ENCODE peak calls at places on chromosomes 16 and 17, in seven cellular contexts. C, O, V, Z, H, T and J are unnamed samples.

GRCh38 chr17:73291260-73291801 is 20.5 kb downstream of the CDC42EP4 start:
- DNase-seq in V (peak; percentile 86), H (no peak), T (peak; percentile 54), Z (peak; percentile 25), C (no peak), O (no peak), J (peak; percentile 87)

GRCh38 chr16:85462405-85463227 is 150.5 kb upstream of the GSE1 start:
- DNase-seq in C (peak; percentile 57), H (no peak), O (peak; percentile 49), V (no peak), Z (no peak), T (peak; percentile 21), J (peak; percentile 41)

GRCh38 chr17:61466246-61466645 is 14.0 kb downstream of the TBX4 start:
- DNase-seq in Z (peak; percentile 23), H (no peak), O (no peak), C (no peak), V (no peak), T (no peak), J (no peak)

GRCh38 chr16:17685445-17685844 is 214.7 kb upstream of the XYLT1 start:
- DNase-seq in T (no peak), O (no peak), V (no peak), Z (no peak), H (no peak), C (no peak), J (no peak)

GRCh38 chr17:37450090-37450489 is 39.6 kb upstream of the DUSP14 start:
- DNase-seq in Z (no peak), H (no peak), T (peak; percentile 61), C (no peak), O (no peak), V (peak; percentile 18), J (no peak)

GRCh38 chr16:1633310-1633709 is 21.1 kb downstream of the CRAMP1 start:
- DNase-seq in V (no peak), O (no peak), T (no peak), C (no peak), H (no peak), Z (no peak), J (no peak)

GRCh38 chr17:47694818-47695663 is 1.1 kb downstream of the TBKBP1 start:
- DNase-seq in Z (peak; percentile 71), H (peak; percentile 77), C (peak; percentile 65), V (peak; percentile 49), T (peak; percentile 12), O (no peak), J (peak; percentile 65)

GRCh38 chr17:78172284-78173024 is 4.1 kb downstream of the SYNGR2 start:
- DNase-seq in O (no peak), C (no peak), Z (no peak), V (peak; percentile 49), T (no peak), H (peak; percentile 61), J (peak; percentile 54)

GRCh38 chr17:7383742-7384488 is 3.0 kb downstream of the TNK1 start:
- DNase-seq in T (peak; percentile 75), Z (peak; percentile 93), V (peak; percentile 13), O (no peak), H (peak; percentile 92), C (peak; percentile 80), J (peak; percentile 32)

GRCh38 chr17:29444589-29444988 is 54.4 kb downstream of the TAOK1 start:
- DNase-seq in H (no peak), C (no peak), Z (no peak), V (peak; percentile 75), O (no peak), T (peak; percentile 29), J (peak; percentile 33)

GRCh38 chr16:71645450-71645849 is 19.5 kb downstream of the MARVELD3 start:
- DNase-seq in C (peak; percentile 63), V (peak; percentile 38), H (no peak), O (no peak), T (no peak), Z (no peak), J (peak; percentile 26)

GRCh38 chr17:7235693-7236665 is 1.7 kb upstream of the DVL2 start:
- DNase-seq in Z (peak; percentile 20), V (peak; percentile 47), O (no peak), H (no peak), T (no peak), C (no peak), J (peak; percentile 65)

GRCh38 chr16:73610160-73610559 is 562.2 kb upstream of the ZFHX3 start:
- DNase-seq in H (no peak), T (no peak), V (no peak), O (no peak), C (no peak), Z (no peak), J (no peak)

GRCh38 chr17:79116575-79117368 is 42.1 kb downstream of the ENGASE start:
- DNase-seq in T (no peak), C (no peak), H (no peak), O (no peak), V (no peak), Z (no peak), J (no peak)

GRCh38 chr16:83513006-83513755 is 294.6 kb upstream of the HSBP1 start:
- DNase-seq in C (no peak), V (peak; percentile 89), T (no peak), Z (no peak), O (no peak), H (no peak), J (peak; percentile 83)

DNA sequence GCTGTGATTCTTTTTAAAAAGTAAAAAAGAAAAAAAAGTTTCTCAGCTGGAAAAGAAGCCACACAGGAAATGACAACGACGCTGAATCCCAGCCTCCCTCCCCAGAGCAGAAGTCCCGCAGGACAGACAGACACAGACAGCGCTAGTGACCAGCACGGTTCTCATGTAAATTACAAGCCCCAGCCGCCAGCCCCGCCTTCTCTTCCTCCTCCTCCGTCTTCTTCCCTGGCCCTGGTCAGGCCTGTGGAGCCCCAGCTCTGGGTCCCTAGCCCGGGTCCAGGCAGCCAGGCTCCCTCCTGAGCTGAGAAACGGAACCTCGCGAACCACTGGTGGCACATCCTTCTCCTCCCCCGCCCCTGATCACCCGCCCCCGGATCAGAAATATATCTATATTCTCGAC is 7.0 kb upstream of the IL17C start:
- DNase-seq in Z (no peak), O (no peak), V (no peak), T (no peak), C (no peak), H (no peak), J (no peak)
- H2BK5ac ChIP-seq in Z (no peak overlapping the region), O (no peak overlapping the region), V (no peak overlapping the region), T (no peak overlapping the region), C (no peak overlapping the region), H (no peak overlapping the region), J (no peak overlapping the region)

GRCh38 chr17:70920416-70920815 is 751.1 kb downstream of the KCNJ2 start:
- DNase-seq in O (no peak), V (no peak), H (no peak), Z (no peak), T (no peak), C (no peak), J (no peak)

GRCh38 chr17:70916469-70916868 is 747.1 kb downstream of the KCNJ2 start:
- DNase-seq in C (no peak), V (no peak), Z (no peak), H (no peak), O (no peak), T (no peak), J (no peak)

GRCh38 chr17:70924776-70925175 is 755.4 kb downstream of the KCNJ2 start:
- DNase-seq in T (no peak), V (no peak), H (no peak), Z (no peak), C (no peak), O (no peak), J (no peak)

GRCh38 chr17:70919241-70919640 is 749.9 kb downstream of the KCNJ2 start:
- DNase-seq in V (peak; percentile 34), H (no peak), Z (no peak), T (no peak), O (no peak), C (no peak), J (peak; percentile 62)
- H2BK120ac ChIP-seq in V (no peak overlapping the region), H (no peak overlapping the region), Z (no peak overlapping the region), T (no peak overlapping the region), O (no peak overlapping the region), C (no peak overlapping the region), J (no peak overlapping the region)

GRCh38 chr16:50641818-50642187 is 39.3 kb downstream of the SNX20 start:
- DNase-seq in O (no peak), C (no peak), T (no peak), V (no peak), Z (no peak), H (no peak), J (no peak)

GRCh38 chr16:50644245-50644644 is 36.9 kb downstream of the SNX20 start:
- DNase-seq in C (no peak), O (no peak), H (no peak), T (no peak), V (no peak), Z (no peak), J (no peak)

GRCh38 chr16:50642349-50642748 is 38.8 kb downstream of the SNX20 start:
- DNase-seq in C (no peak), T (no peak), V (no peak), H (no peak), Z (no peak), O (no peak), J (no peak)

GRCh38 chr16:50644730-50645129 is 36.4 kb downstream of the SNX20 start:
- DNase-seq in V (no peak), Z (peak; percentile 54), H (no peak), T (peak; percentile 27), C (peak; percentile 68), O (no peak), J (no peak)

GRCh38 chr16:50643192-50643591 is 37.9 kb downstream of the SNX20 start:
- DNase-seq in Z (no peak), T (no peak), H (no peak), C (no peak), O (no peak), V (no peak), J (no peak)
- H2BK5ac ChIP-seq in Z (no peak overlapping the region), T (no peak overlapping the region), H (no peak overlapping the region), C (no peak overlapping the region), O (no peak overlapping the region), V (no peak overlapping the region), J (no peak overlapping the region)

DNA sequence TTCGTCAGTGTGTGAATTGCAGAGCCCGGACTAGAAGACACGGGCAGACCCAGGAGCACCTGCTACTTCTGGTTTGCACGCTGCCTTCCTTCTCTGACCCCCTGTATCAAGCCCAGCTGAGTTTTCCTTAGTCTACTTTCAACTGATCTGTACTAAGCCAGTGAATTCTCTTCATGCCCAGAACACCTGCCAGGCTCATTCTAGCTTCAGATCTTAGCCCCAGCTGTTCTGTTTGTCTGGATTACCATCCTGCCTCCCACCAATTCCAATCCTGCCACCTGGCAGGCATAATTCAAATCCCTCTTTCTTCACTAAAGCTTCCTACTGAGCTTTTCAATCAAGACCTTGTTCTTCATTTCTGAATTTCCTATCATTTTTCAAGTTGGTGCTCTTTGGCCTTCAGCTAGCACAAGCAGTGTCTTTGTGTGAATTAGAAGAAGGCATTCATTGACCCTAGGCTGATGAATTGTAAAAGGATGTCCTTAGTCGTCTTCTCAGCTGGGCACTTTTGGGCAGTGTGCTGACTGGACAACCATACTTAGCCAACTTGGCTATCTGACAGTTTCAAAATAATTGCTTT is 357.6 kb downstream of the UTP18 start:
- DNase-seq in T (no peak), C (no peak), O (no peak), V (no peak), Z (no peak), H (no peak), J (no peak)
- H2BK120ac ChIP-seq in T (no peak overlapping the region), C (no peak overlapping the region), O (no peak overlapping the region), V (no peak overlapping the region), Z (no peak overlapping the region), H (no peak overlapping the region), J (no peak overlapping the region)